ENCODE peak calls at places on chromosomes 11 and 22, in five cellular contexts. One of them, this sample, is unnamed.

GRCh38 chr11:116421529-116422185 is 351.1 kb downstream of the BUD13 start:
- DNase-seq in bronchial epithelial cell: no peak
- DNase-seq in hippocampal formation: no peak
- DNase-seq in AG09319: no peak
- DNase-seq in cardiac muscle cell: no peak
- DNase-seq in this sample: no peak

GRCh38 chr11:67416416-67417335 is 1.2 kb downstream of the CARNS1 start:
- DNase-seq in bronchial epithelial cell: peak; percentile 57
- DNase-seq in hippocampal formation: no peak
- DNase-seq in cardiac muscle cell: peak; percentile 35
- DNase-seq in AG09319: no peak
- DNase-seq in this sample: no peak

GRCh38 chr11:8870461-8871282 is 40.3 kb upstream of the AKIP1 start:
- DNase-seq in AG09319: peak; percentile 48
- DNase-seq in cardiac muscle cell: peak; percentile 79
- DNase-seq in bronchial epithelial cell: peak; percentile 64
- DNase-seq in hippocampal formation: no peak
- DNase-seq in this sample: peak; percentile 81

GRCh38 chr11:14230407-14230806 is 128.6 kb downstream of the RRAS2 start:
- DNase-seq in hippocampal formation: no peak
- DNase-seq in AG09319: no peak
- DNase-seq in cardiac muscle cell: no peak
- DNase-seq in bronchial epithelial cell: no peak
- DNase-seq in this sample: no peak

GRCh38 chr22:29683536-29683935 is 36.3 kb upstream of the CABP7 start:
- DNase-seq in hippocampal formation: no peak
- DNase-seq in AG09319: no peak
- DNase-seq in bronchial epithelial cell: no peak
- DNase-seq in cardiac muscle cell: no peak
- DNase-seq in this sample: no peak

GRCh38 chr22:37244114-37244921 is at the start of gene RAC2:
- DNase-seq in AG09319: no peak
- DNase-seq in cardiac muscle cell: peak; percentile 87
- DNase-seq in hippocampal formation: no peak
- DNase-seq in bronchial epithelial cell: peak; percentile 70
- DNase-seq in this sample: peak; percentile 44

GRCh38 chr11:2775083-2775625 is 75.4 kb upstream of the KCNQ1OT1 start:
- DNase-seq in AG09319: no peak
- DNase-seq in bronchial epithelial cell: no peak
- DNase-seq in hippocampal formation: no peak
- DNase-seq in cardiac muscle cell: no peak
- DNase-seq in this sample: no peak

GRCh38 chr22:23054531-23055257 is 15.6 kb upstream of the GNAZ start:
- DNase-seq in cardiac muscle cell: no peak
- DNase-seq in hippocampal formation: no peak
- DNase-seq in bronchial epithelial cell: no peak
- DNase-seq in AG09319: no peak
- DNase-seq in this sample: no peak

GRCh38 chr11:75249704-75250103 is 9.1 kb downstream of the TPBGL start:
- DNase-seq in cardiac muscle cell: no peak
- DNase-seq in AG09319: no peak
- DNase-seq in hippocampal formation: no peak
- DNase-seq in bronchial epithelial cell: no peak
- DNase-seq in this sample: no peak

GRCh38 chr11:113615098-113615497 is 91.0 kb downstream of the TMPRSS5 start:
- DNase-seq in bronchial epithelial cell: no peak
- DNase-seq in hippocampal formation: no peak
- DNase-seq in cardiac muscle cell: no peak
- DNase-seq in AG09319: no peak
- DNase-seq in this sample: no peak

GRCh38 chr22:30561402-30562154 is 12.9 kb downstream of the GAL3ST1 start:
- DNase-seq in hippocampal formation: no peak
- DNase-seq in AG09319: no peak
- DNase-seq in cardiac muscle cell: no peak
- DNase-seq in bronchial epithelial cell: no peak
- DNase-seq in this sample: no peak

GRCh38 chr22:35133702-35134395 is 67.9 kb downstream of the ISX start:
- DNase-seq in hippocampal formation: no peak
- DNase-seq in AG09319: no peak
- DNase-seq in bronchial epithelial cell: no peak
- DNase-seq in cardiac muscle cell: no peak
- DNase-seq in this sample: no peak

GRCh38 chr22:27022741-27023373 is 365.5 kb downstream of the MIAT start:
- DNase-seq in cardiac muscle cell: no peak
- DNase-seq in bronchial epithelial cell: no peak
- DNase-seq in hippocampal formation: no peak
- DNase-seq in AG09319: no peak
- DNase-seq in this sample: no peak

GRCh38 chr22:21657361-21658118 is 8.3 kb upstream of the PPIL2 start:
- DNase-seq in hippocampal formation: no peak
- DNase-seq in cardiac muscle cell: peak; percentile 15
- DNase-seq in bronchial epithelial cell: no peak
- DNase-seq in AG09319: no peak
- DNase-seq in this sample: no peak

GRCh38 chr11:83816572-83817187 is 530.5 kb upstream of the CCDC90B start:
- DNase-seq in cardiac muscle cell: peak; percentile 41
- DNase-seq in AG09319: no peak
- DNase-seq in hippocampal formation: peak; percentile 66
- DNase-seq in bronchial epithelial cell: peak; percentile 28
- DNase-seq in this sample: no peak

GRCh38 chr11:73715551-73715950 is 45.3 kb downstream of the RAB6A start:
- DNase-seq in hippocampal formation: no peak
- DNase-seq in bronchial epithelial cell: no peak
- DNase-seq in cardiac muscle cell: no peak
- DNase-seq in AG09319: no peak
- DNase-seq in this sample: no peak

GRCh38 chr22:35656284-35656752 is 8.1 kb downstream of the APOL6 start:
- DNase-seq in cardiac muscle cell: peak; percentile 26
- DNase-seq in bronchial epithelial cell: peak; percentile 15
- DNase-seq in hippocampal formation: no peak
- DNase-seq in AG09319: no peak
- DNase-seq in this sample: no peak

GRCh38 chr11:34558211-34558610 is 44.6 kb upstream of the ELF5 start:
- DNase-seq in bronchial epithelial cell: peak; percentile 75
- DNase-seq in cardiac muscle cell: no peak
- DNase-seq in AG09319: no peak
- DNase-seq in hippocampal formation: no peak
- DNase-seq in this sample: peak; percentile 37

GRCh38 chr11:121829159-121829643 is 286.8 kb downstream of the BLID start:
- DNase-seq in hippocampal formation: no peak
- DNase-seq in bronchial epithelial cell: peak; percentile 80
- DNase-seq in cardiac muscle cell: peak; percentile 97
- DNase-seq in AG09319: peak; percentile 91
- DNase-seq in this sample: peak; percentile 86

GRCh38 chr11:104214517-104214916 is 50.6 kb upstream of the PDGFD start:
- DNase-seq in cardiac muscle cell: no peak
- DNase-seq in AG09319: no peak
- DNase-seq in hippocampal formation: no peak
- DNase-seq in bronchial epithelial cell: no peak
- DNase-seq in this sample: no peak

GRCh38 chr11:119625206-119625988 is 103.6 kb downstream of the NECTIN1 start:
- DNase-seq in AG09319: no peak
- DNase-seq in cardiac muscle cell: peak; percentile 37
- DNase-seq in bronchial epithelial cell: no peak
- DNase-seq in hippocampal formation: no peak
- DNase-seq in this sample: no peak

GRCh38 chr22:22002526-22003055 is 20.0 kb upstream of the TOP3B start:
- DNase-seq in cardiac muscle cell: no peak
- DNase-seq in bronchial epithelial cell: no peak
- DNase-seq in AG09319: no peak
- DNase-seq in hippocampal formation: no peak
- DNase-seq in this sample: no peak

GRCh38 chr11:120633630-120634374 is 122.3 kb downstream of the GRIK4 start:
- DNase-seq in cardiac muscle cell: no peak
- DNase-seq in AG09319: no peak
- DNase-seq in hippocampal formation: no peak
- DNase-seq in bronchial epithelial cell: no peak
- DNase-seq in this sample: no peak

GRCh38 chr22:49500076-49500460 is 327.6 kb downstream of the BRD1 start:
- DNase-seq in hippocampal formation: no peak
- DNase-seq in AG09319: no peak
- DNase-seq in cardiac muscle cell: no peak
- DNase-seq in bronchial epithelial cell: no peak
- DNase-seq in this sample: no peak

GRCh38 chr11:2224254-2224653 is 46.1 kb downstream of the ASCL2 start:
- DNase-seq in hippocampal formation: no peak
- DNase-seq in cardiac muscle cell: no peak
- DNase-seq in bronchial epithelial cell: no peak
- DNase-seq in AG09319: no peak
- DNase-seq in this sample: no peak

GRCh38 chr22:26559961-26560575 is 29.9 kb downstream of the TPST2 start:
- DNase-seq in hippocampal formation: no peak
- DNase-seq in AG09319: no peak
- DNase-seq in cardiac muscle cell: no peak
- DNase-seq in bronchial epithelial cell: no peak
- DNase-seq in this sample: no peak

GRCh38 chr11:23284626-23285025 is 424.4 kb upstream of the CCDC179 start:
- DNase-seq in cardiac muscle cell: peak; percentile 4
- DNase-seq in bronchial epithelial cell: peak; percentile 16
- DNase-seq in AG09319: no peak
- DNase-seq in hippocampal formation: no peak
- DNase-seq in this sample: no peak

GRCh38 chr22:38429460-38430128 is 25.4 kb downstream of the KCNJ4 start:
- DNase-seq in bronchial epithelial cell: no peak
- DNase-seq in AG09319: no peak
- DNase-seq in hippocampal formation: no peak
- DNase-seq in cardiac muscle cell: peak; percentile 8
- DNase-seq in this sample: no peak

GRCh38 chr22:48945621-48946458 is 881.8 kb downstream of the BRD1 start:
- DNase-seq in bronchial epithelial cell: no peak
- DNase-seq in hippocampal formation: no peak
- DNase-seq in AG09319: no peak
- DNase-seq in cardiac muscle cell: no peak
- DNase-seq in this sample: no peak

GRCh38 chr11:72069787-72070251 is 10.5 kb downstream of the NUMA1 start:
- DNase-seq in hippocampal formation: peak; percentile 36
- DNase-seq in bronchial epithelial cell: peak; percentile 87
- DNase-seq in AG09319: peak; percentile 60
- DNase-seq in cardiac muscle cell: peak; percentile 85
- DNase-seq in this sample: peak; percentile 37

GRCh38 chr22:20014526-20015186 is 2.0 kb downstream of the ARVCF start:
- DNase-seq in bronchial epithelial cell: no peak
- DNase-seq in hippocampal formation: no peak
- DNase-seq in AG09319: no peak
- DNase-seq in cardiac muscle cell: no peak
- DNase-seq in this sample: no peak

This sample was measured in foreskin keratinocyte.